ENCODE peak calls at places on chromosomes 16 and 17, in four cellular contexts. A, U, P and Q are unnamed samples.
A peak's percentile ranks its signal among the peaks of the same experiment; 100 is the strongest.

GRCh38 chr16:59552164-59552563 is 818.0 kb upstream of the GOT2 start:
- DNase-seq in A (no peak), U (no peak), P (no peak), Q (no peak)

GRCh38 chr17:35612924-35613521 is 25.9 kb downstream of the AP2B1 start:
- DNase-seq in A (peak; percentile 18), U (no peak), P (peak; percentile 52), Q (peak; percentile 65)

GRCh38 chr17:58569216-58569615 is 54.8 kb upstream of the MTMR4 start:
- DNase-seq in A (no peak), U (no peak), P (no peak), Q (no peak)

GRCh38 chr17:68383443-68384321 is 73.6 kb downstream of the WIPI1 start:
- DNase-seq in A (no peak), U (no peak), P (no peak), Q (peak; percentile 94)

GRCh38 chr16:10552998-10553491 is 27.4 kb downstream of the EMP2 start:
- DNase-seq in A (peak; percentile 93), U (peak; percentile 49), P (peak; percentile 37), Q (no peak)

GRCh38 chr17:29066053-29066452 is 23.1 kb downstream of the PIPOX start:
- DNase-seq in A (no peak), U (no peak), P (peak; percentile 56), Q (no peak)

GRCh38 chr17:4247361-4247980 is 16.3 kb downstream of the ANKFY1 start:
- DNase-seq in A (no peak), U (no peak), P (no peak), Q (no peak)

GRCh38 chr16:82655315-82655714 is 28.5 kb downstream of the CDH13 start:
- DNase-seq in A (no peak), U (peak; percentile 50), P (no peak), Q (peak; percentile 94)

GRCh38 chr17:73315481-73315880 is 3.7 kb upstream of the CDC42EP4 start:
- DNase-seq in A (no peak), U (no peak), P (no peak), Q (no peak)

GRCh38 chr17:28372203-28372944 is 880 bp downstream of the SARM1 start:
- DNase-seq in A (no peak), U (no peak), P (peak; percentile 67), Q (peak; percentile 30)

GRCh38 chr16:12170103-12171025 is 193.8 kb downstream of the SNX29 start:
- DNase-seq in A (peak; percentile 16), U (no peak), P (no peak), Q (peak; percentile 72)

GRCh38 chr17:17445925-17446665 is 30.7 kb upstream of the MED9 start:
- DNase-seq in A (no peak), U (no peak), P (no peak), Q (peak; percentile 96)

GRCh38 chr16:2597560-2597902 is 59.7 kb downstream of the PDPK1 start:
- DNase-seq in A (no peak), U (no peak), P (no peak), Q (no peak)

GRCh38 chr16:85205747-85206471 is 93.6 kb upstream of the CIBAR2 start:
- DNase-seq in A (peak; percentile 59), U (no peak), P (peak; percentile 73), Q (peak; percentile 78)

GRCh38 chr17:14997290-14997689 is 267.8 kb downstream of the PMP22 start:
- DNase-seq in A (no peak), U (no peak), P (no peak), Q (no peak)

GRCh38 chr16:27314161-27314723 is 468 bp downstream of the IL4R start:
- DNase-seq in A (peak; percentile 47), U (no peak), P (peak; percentile 39), Q (peak; percentile 97)

GRCh38 chr17:79558573-79558900 is 52.3 kb downstream of the RBFOX3 start:
- DNase-seq in A (no peak), U (no peak), P (no peak), Q (no peak)

GRCh38 chr16:11583171-11583570 is 3.5 kb downstream of the LITAF start:
- DNase-seq in A (no peak), U (no peak), P (no peak), Q (peak; percentile 72)

GRCh38 chr17:82248815-82249638 is 20.2 kb downstream of the SLC16A3 start:
- DNase-seq in A (no peak), U (no peak), P (peak; percentile 46), Q (no peak)

GRCh38 chr16:87543436-87544191 is 50.8 kb upstream of the ZCCHC14 start:
- DNase-seq in A (no peak), U (no peak), P (no peak), Q (no peak)

GRCh38 chr17:5526821-5527598 is 40.6 kb downstream of the MIS12 start:
- DNase-seq in A (peak; percentile 28), U (no peak), P (peak; percentile 70), Q (peak; percentile 98)

GRCh38 chr17:3986270-3986938 is 22.2 kb upstream of the ATP2A3 start:
- DNase-seq in A (no peak), U (no peak), P (peak; percentile 12), Q (no peak)

GRCh38 chr17:33436321-33436720 is 143.2 kb upstream of the ASIC2 start:
- DNase-seq in A (no peak), U (no peak), P (no peak), Q (peak; percentile 9)

GRCh38 chr17:81603846-81604610 is 32.9 kb downstream of the NPLOC4 start:
- DNase-seq in A (no peak), U (no peak), P (no peak), Q (no peak)

GRCh38 chr17:64599187-64599676 is 62.9 kb downstream of the SMURF2 start:
- DNase-seq in A (peak; percentile 30), U (no peak), P (no peak), Q (no peak)

GRCh38 chr16:51409001-51409675 is 258.1 kb upstream of the SALL1 start:
- DNase-seq in A (no peak), U (no peak), P (no peak), Q (peak; percentile 41)

GRCh38 chr17:7748098-7748775 is 30.7 kb downstream of the DNAH2 start:
- DNase-seq in A (no peak), U (no peak), P (peak; percentile 62), Q (peak; percentile 30)

GRCh38 chr16:4212207-4212933 is 29.5 kb downstream of the SRL start:
- DNase-seq in A (no peak), U (no peak), P (no peak), Q (no peak)

GRCh38 chr17:28584434-28584833 is 7.7 kb upstream of the ALDOC start:
- DNase-seq in A (no peak), U (no peak), P (no peak), Q (no peak)

DNA sequence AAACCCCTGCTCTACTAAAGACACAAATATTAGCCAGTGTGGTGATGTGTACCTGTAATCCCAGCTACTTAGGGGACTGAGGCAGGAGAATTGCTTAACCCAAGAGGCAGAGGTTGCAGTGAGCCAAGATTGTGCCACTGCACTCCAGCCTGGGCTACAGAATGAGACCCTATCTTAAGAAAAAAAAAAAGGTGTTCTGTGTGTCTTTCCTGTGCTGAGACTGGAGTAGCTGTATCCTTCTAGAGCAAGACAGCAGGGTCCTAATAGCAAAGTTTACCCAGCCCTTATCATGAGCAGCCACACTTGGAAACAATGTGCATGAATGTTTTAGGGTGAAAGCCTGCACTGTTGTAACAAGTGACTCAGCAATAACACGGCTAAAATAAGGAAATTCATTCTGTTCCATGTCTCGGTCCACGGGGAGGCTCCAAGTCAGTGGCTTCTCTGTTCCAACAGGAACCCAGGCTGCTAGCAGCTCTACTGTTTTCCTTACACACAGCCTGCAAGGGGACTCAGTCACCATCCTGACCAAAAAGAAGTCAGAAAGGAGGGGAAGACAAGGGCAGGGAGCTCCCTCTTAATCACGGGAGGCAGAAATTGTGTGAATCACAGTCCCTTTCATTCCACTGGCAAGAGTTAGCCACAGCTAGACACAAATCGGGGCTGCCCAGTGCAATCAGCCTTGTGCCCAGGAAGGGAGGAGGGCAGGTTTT is 7.1 kb upstream of the SLC5A11 start:
- DNase-seq in A (peak; percentile 80), U (no peak), P (no peak), Q (peak; percentile 70)
- TF ChIP-seq MXI1 in A (no peak), U (no peak), P (no peak), Q (no peak)

GRCh38 chr17:13465678-13466077 is 136.1 kb downstream of the HS3ST3A1 start:
- DNase-seq in A (no peak), U (no peak), P (no peak), Q (no peak)

GRCh38 chr17:13462673-13463124 is 139.0 kb downstream of the HS3ST3A1 start:
- DNase-seq in A (no peak), U (no peak), P (no peak), Q (no peak)

GRCh38 chr17:13460646-13461045 is 141.1 kb downstream of the HS3ST3A1 start:
- DNase-seq in A (no peak), U (no peak), P (no peak), Q (peak; percentile 11)

DNA sequence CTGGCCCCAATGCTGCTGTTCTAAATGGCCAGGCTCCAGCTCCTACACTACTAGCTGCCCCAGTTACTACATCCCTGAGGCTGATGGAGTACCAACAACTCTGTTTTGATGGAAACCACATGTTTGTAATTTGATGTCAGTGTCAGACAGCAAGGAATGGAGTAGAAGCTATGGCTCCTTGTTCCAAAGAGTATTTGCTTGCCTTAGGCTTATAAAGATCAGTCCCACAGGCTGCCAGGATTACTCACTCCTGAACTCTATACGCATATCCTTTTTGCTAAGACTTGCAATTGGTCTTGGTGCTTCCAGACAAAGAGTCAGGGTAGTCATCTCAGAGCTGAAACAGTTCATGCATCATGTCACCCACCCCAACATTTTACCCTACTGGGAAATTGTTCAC is 139.6 kb downstream of the HS3ST3A1 start:
- DNase-seq in A (no peak), U (no peak), P (no peak), Q (peak; percentile 80)
- TF ChIP-seq MXI1 in A (no peak), U (no peak), P (no peak), Q (no peak)

GRCh38 chr17:54544239-54544638 is 356.4 kb upstream of the TOM1L1 start:
- DNase-seq in A (no peak), U (no peak), P (peak; percentile 8), Q (no peak)
- TF ChIP-seq MXI1 in A (no peak), U (no peak), P (no peak), Q (no peak)

DNA sequence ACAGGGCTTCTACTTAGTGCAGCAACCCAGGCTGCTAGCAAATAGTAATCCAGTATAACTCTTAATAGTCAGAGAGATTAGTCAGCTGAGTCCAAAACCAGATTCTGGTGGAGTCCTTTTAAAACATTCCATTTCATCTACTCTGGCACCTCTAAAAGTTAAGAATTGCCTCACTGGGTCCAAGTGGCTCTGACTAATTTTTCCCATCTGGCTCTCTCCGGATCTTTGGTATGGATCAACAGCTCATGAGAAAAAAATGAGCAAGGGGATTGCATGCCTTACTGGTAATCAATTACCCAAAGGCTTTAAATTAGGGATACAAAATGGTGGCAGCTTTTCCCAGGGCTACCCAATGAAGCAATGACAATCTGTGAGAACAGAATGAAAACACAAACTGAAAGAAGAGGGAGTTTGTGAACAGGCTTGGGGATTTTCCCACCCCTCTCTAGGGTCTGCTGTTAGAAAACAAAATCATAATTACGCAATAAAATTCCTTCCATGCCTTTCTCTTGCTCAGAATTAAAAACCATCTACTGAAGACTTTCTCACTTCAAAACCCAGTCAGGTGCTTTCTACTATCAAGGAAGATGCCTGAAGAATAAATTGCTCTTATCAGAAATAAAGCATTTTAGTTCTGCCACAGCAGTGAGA is 84.6 kb upstream of the PMFBP1 start:
- DNase-seq in A (no peak), U (no peak), P (no peak), Q (peak; percentile 73)
- TF ChIP-seq MXI1 in A (no peak), U (no peak), P (no peak), Q (no peak)